ENCODE peak calls at places on chromosomes 1 and 21, in six cellular contexts. J is lung; H is pulmonary artery endothelial cell; C is T47D; K is stimulated activated CD4-positive, alpha-beta T cell treated with anti-CD3 and anti-CD28 coated beads, Interleukin-1b, Interleukin-23, amount 100 ng/mL, for 24 hours; N is omental fat pad. U is an unnamed sample.
A peak's percentile ranks its signal among the peaks of the same experiment; 100 is the strongest.

GRCh38 chr21:35408401-35408800 is 359.3 kb upstream of the RUNX1 start:
- DNase-seq in J (no peak), H (no peak), C (no peak), K (no peak), N (no peak), U (no peak)

GRCh38 chr1:40530735-40531380 is 579 bp upstream of the ZNF684 start:
- DNase-seq in J (no peak), H (no peak), C (no peak), K (no peak), N (no peak), U (no peak)

GRCh38 chr1:231351816-231352215 is 13.7 kb downstream of the SPRTN start:
- DNase-seq in J (no peak), H (peak; percentile 92), C (no peak), K (no peak), N (no peak), U (no peak)

GRCh38 chr1:81703736-81704463 is 96.8 kb upstream of the ADGRL2 start:
- DNase-seq in J (no peak), H (peak; percentile 30), C (peak; percentile 31), K (no peak), N (no peak), U (no peak)

GRCh38 chr1:154115180-154115579 is 39.7 kb downstream of the NUP210L start:
- DNase-seq in J (no peak), H (no peak), C (no peak), K (no peak), N (no peak), U (no peak)

GRCh38 chr1:2971609-2972008 is 49.7 kb upstream of the ACTRT2 start:
- DNase-seq in J (no peak), H (no peak), C (no peak), K (no peak), N (no peak), U (no peak)

GRCh38 chr1:223180803-223181321 is 37.8 kb upstream of the TLR5 start:
- DNase-seq in J (no peak), H (no peak), C (no peak), K (no peak), N (no peak), U (no peak)

GRCh38 chr1:77197351-77197750 is 21.9 kb downstream of the PIGK start:
- DNase-seq in J (no peak), H (no peak), C (no peak), K (no peak), N (no peak), U (no peak)

GRCh38 chr1:1670866-1671265 is 12.1 kb upstream of the CDK11B start:
- DNase-seq in J (no peak), H (no peak), C (no peak), K (no peak), N (no peak), U (no peak)

GRCh38 chr21:42337276-42337675 is 13.5 kb downstream of the TFF2 start:
- DNase-seq in J (no peak), H (no peak), C (no peak), K (no peak), N (no peak), U (no peak)

GRCh38 chr21:36150192-36150711 is 6.4 kb upstream of the DOP1B start:
- DNase-seq in J (peak; percentile 65), H (no peak), C (no peak), K (no peak), N (no peak), U (no peak)

GRCh38 chr1:36822648-36823047 is 211.7 kb downstream of the GRIK3 start:
- DNase-seq in J (no peak), H (no peak), C (no peak), K (no peak), N (no peak), U (no peak)

GRCh38 chr1:93442276-93442675 is 5.6 kb upstream of the FNBP1L start:
- DNase-seq in J (peak; percentile 54), H (no peak), C (no peak), K (no peak), N (no peak), U (no peak)

GRCh38 chr1:51316764-51317120 is 13.6 kb downstream of the TTC39A start:
- DNase-seq in J (no peak), H (no peak), C (no peak), K (no peak), N (no peak), U (no peak)

GRCh38 chr1:51941528-51941927 is 49.0 kb downstream of the RAB3B start:
- DNase-seq in J (no peak), H (no peak), C (no peak), K (no peak), N (no peak), U (no peak)

GRCh38 chr21:31161157-31161556 is 122.9 kb upstream of the KRTAP19-8 start:
- DNase-seq in J (no peak), H (no peak), C (peak; percentile 40), K (no peak), N (no peak), U (no peak)

GRCh38 chr21:15164678-15165303 is 100.0 kb upstream of the NRIP1 start:
- DNase-seq in J (no peak), H (no peak), C (peak; percentile 31), K (no peak), N (no peak), U (no peak)

GRCh38 chr1:97245682-97246081 is 524.1 kb downstream of the PTBP2 start:
- DNase-seq in J (no peak), H (no peak), C (no peak), K (no peak), N (no peak), U (no peak)

GRCh38 chr1:55337801-55338447 is 122.8 kb upstream of the USP24 start:
- DNase-seq in J (no peak), H (peak; percentile 58), C (peak; percentile 65), K (no peak), N (no peak), U (no peak)

GRCh38 chr1:48677306-48678287 is 99.1 kb downstream of the BEND5 start:
- DNase-seq in J (peak; percentile 73), H (peak; percentile 5), C (peak; percentile 65), K (peak; percentile 4), N (no peak), U (no peak)

GRCh38 chr1:235307158-235308124 is 20.5 kb downstream of the ARID4B start:
- DNase-seq in J (no peak), H (no peak), C (no peak), K (no peak), N (no peak), U (no peak)

GRCh38 chr1:6103111-6103853 is 57.6 kb downstream of the KCNAB2 start:
- DNase-seq in J (no peak), H (no peak), C (no peak), K (no peak), N (no peak), U (no peak)

GRCh38 chr1:43946244-43947060 is at the start of gene IPO13:
- DNase-seq in J (peak; percentile 93), H (peak; percentile 75), C (peak; percentile 95), K (peak; percentile 89), N (peak; percentile 77), U (peak; percentile 95)

GRCh38 chr1:113101588-113101987 is 28.6 kb downstream of the LRIG2 start:
- DNase-seq in J (no peak), H (no peak), C (no peak), K (no peak), N (no peak), U (no peak)

GRCh38 chr21:33212159-33212851 is 17.4 kb upstream of the IFNAR2 start:
- DNase-seq in J (no peak), H (no peak), C (no peak), K (no peak), N (no peak), U (no peak)

GRCh38 chr1:38817958-38818705 is 41.4 kb downstream of the RRAGC start:
- DNase-seq in J (no peak), H (no peak), C (no peak), K (peak; percentile 47), N (no peak), U (no peak)

GRCh38 chr1:98981917-98982513 is 22.6 kb downstream of the PLPPR5 start:
- DNase-seq in J (no peak), H (no peak), C (no peak), K (no peak), N (no peak), U (no peak)

GRCh38 chr1:14836426-14837140 is 238.1 kb downstream of the KAZN start:
- DNase-seq in J (no peak), H (no peak), C (no peak), K (no peak), N (no peak), U (no peak)

GRCh38 chr1:84152649-84153056 is 8.6 kb downstream of the PRKACB start:
- DNase-seq in J (no peak), H (no peak), C (no peak), K (no peak), N (no peak), U (no peak)

GRCh38 chr1:86429830-86430229 is 5.9 kb downstream of the CLCA2 start:
- DNase-seq in J (peak; percentile 76), H (peak; percentile 76), C (peak; percentile 48), K (no peak), N (no peak), U (no peak)

GRCh38 chr21:45830221-45830640 is 151.3 kb upstream of the COL6A1 start:
- DNase-seq in J (no peak), H (no peak), C (no peak), K (no peak), N (no peak), U (no peak)

GRCh38 chr1:207495816-207496792 is at the start of gene CR1:
- DNase-seq in J (peak; percentile 54), H (no peak), C (no peak), K (peak; percentile 5), N (no peak), U (no peak)

GRCh38 chr21:42456457-42456856 is 39.6 kb downstream of the RSPH1 start:
- DNase-seq in J (no peak), H (no peak), C (no peak), K (peak; percentile 10), N (no peak), U (no peak)

U was measured in C1 segment of cervical spinal cord.